ENCODE peak calls at places on chromosomes 2 and 18, in eight cellular contexts. One of them, this sample, is unnamed. For H3K4me1, the result is how much of the 10 kb centered on the place peaks cover.

GRCh38 chr2:231360881-231361294 is 34.6 kb upstream of the B3GNT7 start:
- DNase-seq in breast epithelium: no peak
- DNase-seq in CD8-positive, alpha-beta T cell: no peak
- DNase-seq in left ventricle myocardium inferior: no peak
- DNase-seq in lower lobe of right lung: no peak
- DNase-seq in spleen: no peak
- DNase-seq in PC-3: no peak
- DNase-seq in CD4-positive, alpha-beta memory T cell: no peak
- DNase-seq in this sample: no peak

GRCh38 chr2:43082111-43082877 is 144.1 kb downstream of the ZFP36L2 start:
- DNase-seq in lower lobe of right lung: no peak
- DNase-seq in breast epithelium: no peak
- DNase-seq in left ventricle myocardium inferior: peak
- DNase-seq in PC-3: peak
- DNase-seq in CD8-positive, alpha-beta T cell: no peak
- DNase-seq in spleen: peak
- DNase-seq in CD4-positive, alpha-beta memory T cell: no peak
- DNase-seq in this sample: no peak

GRCh38 chr2:120400546-120400945 is 54.6 kb downstream of the INHBB start:
- DNase-seq in CD8-positive, alpha-beta T cell: no peak
- DNase-seq in left ventricle myocardium inferior: no peak
- DNase-seq in PC-3: no peak
- DNase-seq in CD4-positive, alpha-beta memory T cell: no peak
- DNase-seq in lower lobe of right lung: no peak
- DNase-seq in spleen: peak
- DNase-seq in breast epithelium: no peak
- DNase-seq in this sample: no peak

GRCh38 chr18:27075828-27076227 is 109.3 kb downstream of the CHST9 start:
- DNase-seq in PC-3: no peak
- DNase-seq in left ventricle myocardium inferior: no peak
- DNase-seq in breast epithelium: no peak
- DNase-seq in spleen: no peak
- DNase-seq in CD8-positive, alpha-beta T cell: no peak
- DNase-seq in lower lobe of right lung: no peak
- DNase-seq in CD4-positive, alpha-beta memory T cell: no peak
- DNase-seq in this sample: no peak

GRCh38 chr18:32289480-32290075 is 99.7 kb downstream of the MEP1B start:
- DNase-seq in left ventricle myocardium inferior: no peak
- DNase-seq in spleen: no peak
- DNase-seq in lower lobe of right lung: no peak
- DNase-seq in PC-3: peak
- DNase-seq in CD4-positive, alpha-beta memory T cell: peak
- DNase-seq in CD8-positive, alpha-beta T cell: no peak
- DNase-seq in breast epithelium: no peak
- DNase-seq in this sample: no peak

GRCh38 chr2:193935114-193935513 is 1721.9 kb upstream of the SLC39A10 start:
- DNase-seq in CD4-positive, alpha-beta memory T cell: no peak
- DNase-seq in left ventricle myocardium inferior: no peak
- DNase-seq in breast epithelium: no peak
- DNase-seq in spleen: no peak
- DNase-seq in CD8-positive, alpha-beta T cell: no peak
- DNase-seq in lower lobe of right lung: no peak
- DNase-seq in PC-3: no peak
- DNase-seq in this sample: no peak

GRCh38 chr18:55343396-55344073 is 244.5 kb downstream of the TCF4 start:
- DNase-seq in CD8-positive, alpha-beta T cell: no peak
- DNase-seq in lower lobe of right lung: no peak
- DNase-seq in left ventricle myocardium inferior: no peak
- DNase-seq in spleen: no peak
- DNase-seq in breast epithelium: no peak
- DNase-seq in CD4-positive, alpha-beta memory T cell: no peak
- DNase-seq in PC-3: peak
- DNase-seq in this sample: no peak

GRCh38 chr2:189444322-189444721 is 3.0 kb downstream of the WDR75 start:
- DNase-seq in left ventricle myocardium inferior: no peak
- DNase-seq in lower lobe of right lung: no peak
- DNase-seq in CD4-positive, alpha-beta memory T cell: no peak
- DNase-seq in CD8-positive, alpha-beta T cell: no peak
- DNase-seq in spleen: no peak
- DNase-seq in breast epithelium: no peak
- DNase-seq in PC-3: no peak
- DNase-seq in this sample: no peak

GRCh38 chr2:224268441-224268840 is 133.5 kb downstream of the FAM124B start:
- DNase-seq in CD4-positive, alpha-beta memory T cell: no peak
- DNase-seq in spleen: no peak
- DNase-seq in lower lobe of right lung: no peak
- DNase-seq in breast epithelium: no peak
- DNase-seq in CD8-positive, alpha-beta T cell: no peak
- DNase-seq in left ventricle myocardium inferior: no peak
- DNase-seq in PC-3: peak
- DNase-seq in this sample: no peak

GRCh38 chr2:205755923-205756322 is 73.6 kb downstream of the NRP2 start:
- DNase-seq in lower lobe of right lung: no peak
- DNase-seq in breast epithelium: no peak
- DNase-seq in CD4-positive, alpha-beta memory T cell: no peak
- DNase-seq in CD8-positive, alpha-beta T cell: no peak
- DNase-seq in left ventricle myocardium inferior: no peak
- DNase-seq in spleen: no peak
- DNase-seq in PC-3: no peak
- DNase-seq in this sample: no peak

GRCh38 chr2:56014075-56014730 is 90.6 kb upstream of the EFEMP1 start:
- DNase-seq in lower lobe of right lung: no peak
- DNase-seq in CD8-positive, alpha-beta T cell: no peak
- DNase-seq in spleen: no peak
- DNase-seq in left ventricle myocardium inferior: no peak
- DNase-seq in PC-3: no peak
- DNase-seq in CD4-positive, alpha-beta memory T cell: no peak
- DNase-seq in breast epithelium: no peak
- DNase-seq in this sample: no peak

GRCh38 chr2:196821195-196821594 is 12.0 kb upstream of the C2orf66 start:
- DNase-seq in PC-3: no peak
- DNase-seq in lower lobe of right lung: no peak
- DNase-seq in CD4-positive, alpha-beta memory T cell: no peak
- DNase-seq in breast epithelium: no peak
- DNase-seq in CD8-positive, alpha-beta T cell: no peak
- DNase-seq in spleen: no peak
- DNase-seq in left ventricle myocardium inferior: no peak
- DNase-seq in this sample: no peak

GRCh38 chr2:73772819-73773218 is 7.1 kb downstream of the DUSP11 start:
- DNase-seq in CD8-positive, alpha-beta T cell: no peak
- DNase-seq in lower lobe of right lung: no peak
- DNase-seq in breast epithelium: no peak
- DNase-seq in CD4-positive, alpha-beta memory T cell: no peak
- DNase-seq in PC-3: no peak
- DNase-seq in left ventricle myocardium inferior: no peak
- DNase-seq in spleen: no peak
- DNase-seq in this sample: no peak

GRCh38 chr2:13572466-13572865 is 855.7 kb downstream of the TRIB2 start:
- DNase-seq in CD8-positive, alpha-beta T cell: no peak
- DNase-seq in spleen: no peak
- DNase-seq in CD4-positive, alpha-beta memory T cell: no peak
- DNase-seq in breast epithelium: no peak
- DNase-seq in left ventricle myocardium inferior: no peak
- DNase-seq in PC-3: peak
- DNase-seq in lower lobe of right lung: no peak
- DNase-seq in this sample: no peak

GRCh38 chr2:3476386-3477033 is 42.8 kb downstream of the ADI1 start:
- DNase-seq in lower lobe of right lung: no peak
- DNase-seq in left ventricle myocardium inferior: no peak
- DNase-seq in breast epithelium: no peak
- DNase-seq in CD4-positive, alpha-beta memory T cell: no peak
- DNase-seq in CD8-positive, alpha-beta T cell: no peak
- DNase-seq in PC-3: no peak
- DNase-seq in spleen: peak
- DNase-seq in this sample: peak

GRCh38 chr2:170744248-170745002 is 25.8 kb upstream of the ERICH2 start:
- DNase-seq in breast epithelium: no peak
- DNase-seq in left ventricle myocardium inferior: no peak
- DNase-seq in CD8-positive, alpha-beta T cell: no peak
- DNase-seq in lower lobe of right lung: peak
- DNase-seq in CD4-positive, alpha-beta memory T cell: no peak
- DNase-seq in PC-3: no peak
- DNase-seq in spleen: no peak
- DNase-seq in this sample: peak

GRCh38 chr18:59835656-59836379 is 64.0 kb upstream of the PMAIP1 start:
- DNase-seq in CD4-positive, alpha-beta memory T cell: no peak
- DNase-seq in spleen: no peak
- DNase-seq in lower lobe of right lung: no peak
- DNase-seq in PC-3: no peak
- DNase-seq in CD8-positive, alpha-beta T cell: no peak
- DNase-seq in breast epithelium: no peak
- DNase-seq in left ventricle myocardium inferior: no peak
- DNase-seq in this sample: no peak

GRCh38 chr2:172094319-172095145 is 8.2 kb downstream of the DLX2 start:
- DNase-seq in breast epithelium: no peak
- DNase-seq in lower lobe of right lung: peak
- DNase-seq in spleen: peak
- DNase-seq in PC-3: peak
- DNase-seq in CD8-positive, alpha-beta T cell: no peak
- DNase-seq in CD4-positive, alpha-beta memory T cell: no peak
- DNase-seq in left ventricle myocardium inferior: no peak
- DNase-seq in this sample: peak

GRCh38 chr2:38439226-38439612 is 62.1 kb upstream of the ATL2 start:
- DNase-seq in left ventricle myocardium inferior: no peak
- DNase-seq in breast epithelium: no peak
- DNase-seq in CD4-positive, alpha-beta memory T cell: no peak
- DNase-seq in CD8-positive, alpha-beta T cell: no peak
- DNase-seq in spleen: no peak
- DNase-seq in lower lobe of right lung: no peak
- DNase-seq in PC-3: peak
- DNase-seq in this sample: no peak

GRCh38 chr2:38440655-38441054 is 63.6 kb upstream of the ATL2 start:
- DNase-seq in CD4-positive, alpha-beta memory T cell: no peak
- DNase-seq in left ventricle myocardium inferior: no peak
- DNase-seq in lower lobe of right lung: no peak
- DNase-seq in PC-3: no peak
- DNase-seq in breast epithelium: no peak
- DNase-seq in CD8-positive, alpha-beta T cell: no peak
- DNase-seq in spleen: no peak
- DNase-seq in this sample: no peak

GRCh38 chr2:38438133-38438532 is 61.1 kb upstream of the ATL2 start:
- DNase-seq in PC-3: no peak
- DNase-seq in CD4-positive, alpha-beta memory T cell: no peak
- DNase-seq in CD8-positive, alpha-beta T cell: no peak
- DNase-seq in spleen: no peak
- DNase-seq in left ventricle myocardium inferior: no peak
- DNase-seq in breast epithelium: peak
- DNase-seq in lower lobe of right lung: no peak
- DNase-seq in this sample: no peak

GRCh38 chr2:38439807-38440300 is 62.8 kb upstream of the ATL2 start:
- DNase-seq in breast epithelium: no peak
- DNase-seq in PC-3: no peak
- DNase-seq in CD8-positive, alpha-beta T cell: no peak
- DNase-seq in CD4-positive, alpha-beta memory T cell: no peak
- DNase-seq in left ventricle myocardium inferior: no peak
- DNase-seq in lower lobe of right lung: no peak
- DNase-seq in spleen: no peak
- DNase-seq in this sample: no peak

GRCh38 chr2:38438536-38439225 is 61.6 kb upstream of the ATL2 start:
- DNase-seq in lower lobe of right lung: no peak
- DNase-seq in CD8-positive, alpha-beta T cell: no peak
- DNase-seq in CD4-positive, alpha-beta memory T cell: no peak
- DNase-seq in spleen: no peak
- DNase-seq in left ventricle myocardium inferior: no peak
- DNase-seq in PC-3: peak
- DNase-seq in breast epithelium: no peak
- DNase-seq in this sample: no peak
- H3K4me1 ChIP-seq in lower lobe of right lung: under half
- H3K4me1 ChIP-seq in CD8-positive, alpha-beta T cell: under half
- H3K4me1 ChIP-seq in CD4-positive, alpha-beta memory T cell: under half
- H3K4me1 ChIP-seq in spleen: under half
- H3K4me1 ChIP-seq in left ventricle myocardium inferior: under half
- H3K4me1 ChIP-seq in PC-3: under half
- H3K4me1 ChIP-seq in breast epithelium: under half
- H3K4me1 ChIP-seq in this sample: under half

DNA sequence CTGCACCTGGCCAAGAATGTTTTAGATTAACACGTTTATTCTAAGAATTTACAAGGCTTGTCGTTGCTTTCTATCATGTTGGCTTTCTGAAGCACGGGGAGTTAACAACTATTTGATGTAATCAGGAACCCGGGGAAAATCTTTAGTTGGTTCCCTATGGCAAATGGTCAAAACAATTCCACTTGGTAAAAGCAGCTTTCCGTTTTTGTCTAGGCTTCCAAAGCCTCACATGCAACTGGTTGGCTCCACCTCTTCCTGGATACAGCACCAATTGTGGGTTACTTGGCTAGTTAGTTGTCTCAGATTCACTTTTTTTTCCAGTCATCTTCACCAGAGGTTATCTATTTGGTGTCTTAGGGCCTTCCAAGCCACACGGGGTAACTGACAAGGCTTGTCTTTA is 2.8 kb downstream of the COLEC12 start:
- DNase-seq in lower lobe of right lung: no peak
- DNase-seq in CD4-positive, alpha-beta memory T cell: no peak
- DNase-seq in PC-3: no peak
- DNase-seq in left ventricle myocardium inferior: no peak
- DNase-seq in breast epithelium: no peak
- DNase-seq in spleen: no peak
- DNase-seq in CD8-positive, alpha-beta T cell: no peak
- DNase-seq in this sample: no peak
- H3K4me3 ChIP-seq in lower lobe of right lung: no peak
- H3K4me3 ChIP-seq in CD4-positive, alpha-beta memory T cell: no peak
- H3K4me3 ChIP-seq in PC-3: no peak
- H3K4me3 ChIP-seq in left ventricle myocardium inferior: no peak
- H3K4me3 ChIP-seq in breast epithelium: no peak
- H3K4me3 ChIP-seq in spleen: no peak
- H3K4me3 ChIP-seq in CD8-positive, alpha-beta T cell: no peak
- H3K4me3 ChIP-seq in this sample: no peak

DNA sequence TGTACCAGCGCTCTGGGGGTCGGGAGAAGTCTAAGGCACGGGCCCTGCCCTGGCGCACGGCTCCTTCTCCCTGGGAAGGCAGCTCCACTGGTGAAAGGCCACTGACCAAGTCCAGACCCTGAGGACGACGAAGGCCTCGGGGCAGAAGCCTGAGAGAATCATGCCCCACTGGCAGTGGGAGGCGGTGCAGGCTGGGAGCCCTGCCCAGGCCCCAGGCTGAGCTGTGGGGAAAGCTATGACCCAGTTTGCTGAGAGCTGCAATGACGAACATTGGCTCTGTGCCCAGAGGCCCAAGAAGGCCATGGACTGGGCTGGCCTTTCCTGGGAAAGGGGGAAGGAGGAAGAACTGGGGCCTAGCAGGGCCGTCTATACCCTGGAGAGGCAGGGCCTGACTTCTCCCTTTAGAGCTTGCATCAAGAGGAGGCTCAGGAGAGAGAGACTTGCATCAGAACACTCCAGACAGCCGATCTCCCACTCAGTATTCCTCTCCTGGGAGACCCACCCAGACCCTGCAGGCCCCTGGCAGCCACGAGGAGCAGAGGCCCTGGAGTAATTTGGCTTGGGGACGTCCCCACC is 32.9 kb downstream of the HS1BP3 start:
- DNase-seq in CD4-positive, alpha-beta memory T cell: no peak
- DNase-seq in breast epithelium: peak
- DNase-seq in spleen: peak
- DNase-seq in left ventricle myocardium inferior: peak
- DNase-seq in lower lobe of right lung: peak
- DNase-seq in PC-3: peak
- DNase-seq in CD8-positive, alpha-beta T cell: no peak
- DNase-seq in this sample: peak
- H3K4me1 ChIP-seq in CD4-positive, alpha-beta memory T cell: under half
- H3K4me1 ChIP-seq in breast epithelium: under half
- H3K4me1 ChIP-seq in spleen: half or more
- H3K4me1 ChIP-seq in left ventricle myocardium inferior: half or more
- H3K4me1 ChIP-seq in lower lobe of right lung: half or more
- H3K4me1 ChIP-seq in PC-3: under half
- H3K4me1 ChIP-seq in CD8-positive, alpha-beta T cell: under half
- H3K4me1 ChIP-seq in this sample: under half

GRCh38 chr18:8607776-8608682 is 1.2 kb upstream of the RAB12 start:
- DNase-seq in spleen: no peak
- DNase-seq in breast epithelium: no peak
- DNase-seq in CD8-positive, alpha-beta T cell: no peak
- DNase-seq in left ventricle myocardium inferior: no peak
- DNase-seq in lower lobe of right lung: no peak
- DNase-seq in CD4-positive, alpha-beta memory T cell: no peak
- DNase-seq in PC-3: no peak
- DNase-seq in this sample: no peak
- H3K4me3 ChIP-seq in spleen: no peak
- H3K4me3 ChIP-seq in breast epithelium: peak
- H3K4me3 ChIP-seq in CD8-positive, alpha-beta T cell: peak
- H3K4me3 ChIP-seq in left ventricle myocardium inferior: peak
- H3K4me3 ChIP-seq in lower lobe of right lung: peak
- H3K4me3 ChIP-seq in CD4-positive, alpha-beta memory T cell: peak
- H3K4me3 ChIP-seq in PC-3: no peak
- H3K4me3 ChIP-seq in this sample: no peak